ENCODE peak calls at places on chromosomes 16 and 17, in four cellular contexts. One of them, this sample, is unnamed.

GRCh38 chr17:38564869-38565268 is 40.9 kb downstream of the SRCIN1 start:
- DNase-seq in H1: no peak
- DNase-seq in H9: peak
- DNase-seq in IMR-90: no peak
- DNase-seq in this sample: peak

GRCh38 chr17:10616502-10617119 is 40.5 kb downstream of the MYH3 start:
- DNase-seq in H9: peak
- DNase-seq in IMR-90: peak
- DNase-seq in H1: peak
- DNase-seq in this sample: peak

GRCh38 chr16:8936421-8936820 is 27.3 kb downstream of the USP7 start:
- DNase-seq in IMR-90: peak
- DNase-seq in H1: no peak
- DNase-seq in H9: peak
- DNase-seq in this sample: peak

GRCh38 chr16:10188236-10188635 is 6.0 kb upstream of the GRIN2A start:
- DNase-seq in IMR-90: no peak
- DNase-seq in H1: no peak
- DNase-seq in H9: no peak
- DNase-seq in this sample: no peak

GRCh38 chr16:56108724-56109123 is 82.6 kb upstream of the GNAO1 start:
- DNase-seq in H9: no peak
- DNase-seq in IMR-90: no peak
- DNase-seq in H1: no peak
- DNase-seq in this sample: peak

GRCh38 chr17:48375356-48375755 is 54.7 kb downstream of the SKAP1 start:
- DNase-seq in H1: no peak
- DNase-seq in IMR-90: peak
- DNase-seq in H9: no peak
- DNase-seq in this sample: no peak

GRCh38 chr16:71933913-71934696 is 38.8 kb downstream of the IST1 start:
- DNase-seq in H9: no peak
- DNase-seq in IMR-90: peak
- DNase-seq in H1: no peak
- DNase-seq in this sample: no peak

GRCh38 chr17:6422654-6423241 is 12.2 kb downstream of the AIPL1 start:
- DNase-seq in H1: no peak
- DNase-seq in IMR-90: no peak
- DNase-seq in H9: peak
- DNase-seq in this sample: peak

GRCh38 chr16:51938861-51939260 is 608.1 kb downstream of the TOX3 start:
- DNase-seq in H1: no peak
- DNase-seq in H9: no peak
- DNase-seq in IMR-90: no peak
- DNase-seq in this sample: no peak

GRCh38 chr17:46873941-46874645 is 22.7 kb downstream of the WNT9B start:
- DNase-seq in IMR-90: no peak
- DNase-seq in H1: no peak
- DNase-seq in H9: no peak
- DNase-seq in this sample: no peak

GRCh38 chr16:10617662-10618420 is 37.4 kb upstream of the EMP2 start:
- DNase-seq in IMR-90: no peak
- DNase-seq in H9: no peak
- DNase-seq in H1: no peak
- DNase-seq in this sample: no peak

GRCh38 chr17:58641937-58642336 is 49.9 kb downstream of the TEX14 start:
- DNase-seq in IMR-90: no peak
- DNase-seq in H1: no peak
- DNase-seq in H9: no peak
- DNase-seq in this sample: no peak

GRCh38 chr16:1175566-1176279 is 22.8 kb downstream of the CACNA1H start:
- DNase-seq in IMR-90: peak
- DNase-seq in H1: no peak
- DNase-seq in H9: no peak
- DNase-seq in this sample: no peak

GRCh38 chr17:74842146-74842598 is 17.5 kb downstream of the GRIN2C start:
- DNase-seq in H1: no peak
- DNase-seq in IMR-90: no peak
- DNase-seq in H9: no peak
- DNase-seq in this sample: no peak

GRCh38 chr16:72270531-72270930 is 98.6 kb upstream of the PMFBP1 start:
- DNase-seq in IMR-90: no peak
- DNase-seq in H1: no peak
- DNase-seq in H9: no peak
- DNase-seq in this sample: no peak

GRCh38 chr16:76970087-76970744 is 220.8 kb upstream of the MON1B start:
- DNase-seq in H1: no peak
- DNase-seq in IMR-90: no peak
- DNase-seq in H9: no peak
- DNase-seq in this sample: peak

GRCh38 chr16:15509593-15510520 is 75.5 kb downstream of the BMERB1 start:
- DNase-seq in H1: peak
- DNase-seq in IMR-90: peak
- DNase-seq in H9: no peak
- DNase-seq in this sample: peak

GRCh38 chr17:31722251-31723056 is 136.6 kb downstream of the COPRS start:
- DNase-seq in IMR-90: peak
- DNase-seq in H1: peak
- DNase-seq in H9: no peak
- DNase-seq in this sample: no peak

GRCh38 chr16:67396775-67397450 is 3.6 kb upstream of the TPPP3 start:
- DNase-seq in IMR-90: no peak
- DNase-seq in H1: no peak
- DNase-seq in H9: no peak
- DNase-seq in this sample: no peak

GRCh38 chr17:57899822-57900221 is 50.0 kb upstream of the MRPS23 start:
- DNase-seq in H9: no peak
- DNase-seq in H1: no peak
- DNase-seq in IMR-90: no peak
- DNase-seq in this sample: no peak

GRCh38 chr16:51150894-51151320 is at the start of gene SALL1:
- DNase-seq in H9: no peak
- DNase-seq in IMR-90: no peak
- DNase-seq in H1: peak
- DNase-seq in this sample: no peak

GRCh38 chr16:28193530-28194423 is 18.0 kb downstream of the XPO6 start:
- DNase-seq in H1: no peak
- DNase-seq in IMR-90: peak
- DNase-seq in H9: no peak
- DNase-seq in this sample: peak

GRCh38 chr17:54900457-54901229 is at the start of gene TOM1L1:
- DNase-seq in IMR-90: peak
- DNase-seq in H1: peak
- DNase-seq in H9: peak
- DNase-seq in this sample: peak

GRCh38 chr17:38877130-38877851 is 7.4 kb downstream of the LASP1 start:
- DNase-seq in IMR-90: no peak
- DNase-seq in H1: no peak
- DNase-seq in H9: peak
- DNase-seq in this sample: peak

GRCh38 chr17:81911277-81911961 is at the start of gene PCYT2:
- DNase-seq in H1: peak
- DNase-seq in IMR-90: peak
- DNase-seq in H9: peak
- DNase-seq in this sample: peak

GRCh38 chr16:73124097-73124652 is 76.2 kb upstream of the ZFHX3 start:
- DNase-seq in H9: no peak
- DNase-seq in IMR-90: peak
- DNase-seq in H1: no peak
- DNase-seq in this sample: peak

GRCh38 chr16:15899538-15900100 is 11.2 kb upstream of the CEP20 start:
- DNase-seq in H9: peak
- DNase-seq in IMR-90: peak
- DNase-seq in H1: no peak
- DNase-seq in this sample: peak

GRCh38 chr16:23147666-23148065 is 1.6 kb downstream of the USP31 start:
- DNase-seq in IMR-90: no peak
- DNase-seq in H1: no peak
- DNase-seq in H9: no peak
- DNase-seq in this sample: no peak

GRCh38 chr17:41340934-41341861 is 9.4 kb downstream of the KRT33A start:
- DNase-seq in IMR-90: no peak
- DNase-seq in H1: no peak
- DNase-seq in H9: no peak
- DNase-seq in this sample: no peak

GRCh38 chr17:61128671-61129115 is 270.9 kb upstream of the TBX2 start:
- DNase-seq in H9: no peak
- DNase-seq in IMR-90: peak
- DNase-seq in H1: no peak
- DNase-seq in this sample: no peak

GRCh38 chr16:53695070-53695469 is 8.6 kb downstream of the RPGRIP1L start:
- DNase-seq in IMR-90: peak
- DNase-seq in H1: no peak
- DNase-seq in H9: no peak
- DNase-seq in this sample: no peak

GRCh38 chr17:69880591-69881112 is 194.4 kb upstream of the KCNJ16 start:
- DNase-seq in IMR-90: no peak
- DNase-seq in H9: no peak
- DNase-seq in H1: no peak
- DNase-seq in this sample: no peak

GRCh38 chr16:85068746-85069145 is 41.2 kb downstream of the KIAA0513 start:
- DNase-seq in H1: no peak
- DNase-seq in H9: no peak
- DNase-seq in IMR-90: peak
- DNase-seq in this sample: no peak

GRCh38 chr16:11835309-11835708 is 16.0 kb downstream of the RSL1D1 start:
- DNase-seq in IMR-90: no peak
- DNase-seq in H9: no peak
- DNase-seq in H1: no peak
- DNase-seq in this sample: no peak
- H3K4ac ChIP-seq in IMR-90: no peak
- H3K4ac ChIP-seq in H9: no peak
- H3K4ac ChIP-seq in H1: no peak
- H3K4ac ChIP-seq in this sample: no peak

DNA sequence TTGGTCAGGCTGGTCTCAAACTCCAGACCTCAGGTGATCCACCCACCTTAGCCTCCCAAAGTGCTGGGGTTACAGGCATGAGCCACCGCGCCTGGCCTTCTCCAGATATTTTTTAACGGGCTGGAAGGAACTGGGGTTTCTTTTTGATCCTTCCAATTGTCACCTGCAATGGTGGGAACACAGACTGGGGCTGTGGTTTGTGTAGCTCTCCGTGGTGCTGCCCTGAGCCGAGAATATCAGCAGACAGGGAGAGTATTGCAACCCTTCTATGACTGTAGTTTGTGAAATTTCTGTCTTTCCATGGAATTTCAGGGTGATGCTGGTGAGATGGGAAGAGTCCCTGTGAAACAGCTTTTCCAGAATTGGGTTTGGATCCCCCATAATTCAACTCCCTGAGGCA is 263.5 kb downstream of the ENGASE start:
- DNase-seq in IMR-90: no peak
- DNase-seq in H1: no peak
- DNase-seq in H9: no peak
- DNase-seq in this sample: peak
- H4K5ac ChIP-seq in IMR-90: no peak
- H4K5ac ChIP-seq in H1: no peak
- H4K5ac ChIP-seq in H9: no peak
- H4K5ac ChIP-seq in this sample: no peak

GRCh38 chr17:16380640-16381495 is at the start of gene UBB:
- DNase-seq in H9: peak
- DNase-seq in H1: peak
- DNase-seq in IMR-90: peak
- DNase-seq in this sample: peak
- H4K8ac ChIP-seq in H9: no peak
- H4K8ac ChIP-seq in H1: peak
- H4K8ac ChIP-seq in IMR-90: peak
- H4K8ac ChIP-seq in this sample: no peak

GRCh38 chr17:80780381-80781187 is 211.1 kb upstream of the CHMP6 start:
- DNase-seq in IMR-90: peak
- DNase-seq in H9: no peak
- DNase-seq in H1: no peak
- DNase-seq in this sample: no peak
- H3K4ac ChIP-seq in IMR-90: peak
- H3K4ac ChIP-seq in H9: no peak
- H3K4ac ChIP-seq in H1: no peak
- H3K4ac ChIP-seq in this sample: no peak

DNA sequence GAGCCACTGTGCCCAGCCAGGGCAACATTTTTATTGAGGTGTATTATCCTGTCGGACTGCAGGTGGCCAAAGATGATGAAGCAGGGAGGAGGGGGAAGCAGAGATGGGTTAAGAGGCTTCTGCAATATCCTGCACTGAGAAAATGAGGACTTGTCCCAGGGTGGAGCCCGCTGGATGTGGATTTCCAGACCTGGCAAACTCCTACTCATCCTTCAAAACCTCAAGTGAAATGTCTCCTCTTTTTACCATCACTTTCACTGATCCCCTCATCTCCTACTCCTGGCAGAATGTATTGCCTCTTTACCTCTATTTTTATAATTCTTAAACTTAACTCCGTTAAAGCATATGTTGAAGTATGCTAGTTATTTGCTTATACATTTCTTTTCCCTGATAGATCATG is 60.9 kb downstream of the MGAT5B start:
- DNase-seq in H1: no peak
- DNase-seq in IMR-90: no peak
- DNase-seq in H9: no peak
- DNase-seq in this sample: no peak
- H4K5ac ChIP-seq in H1: no peak
- H4K5ac ChIP-seq in IMR-90: no peak
- H4K5ac ChIP-seq in H9: no peak
- H4K5ac ChIP-seq in this sample: no peak

DNA sequence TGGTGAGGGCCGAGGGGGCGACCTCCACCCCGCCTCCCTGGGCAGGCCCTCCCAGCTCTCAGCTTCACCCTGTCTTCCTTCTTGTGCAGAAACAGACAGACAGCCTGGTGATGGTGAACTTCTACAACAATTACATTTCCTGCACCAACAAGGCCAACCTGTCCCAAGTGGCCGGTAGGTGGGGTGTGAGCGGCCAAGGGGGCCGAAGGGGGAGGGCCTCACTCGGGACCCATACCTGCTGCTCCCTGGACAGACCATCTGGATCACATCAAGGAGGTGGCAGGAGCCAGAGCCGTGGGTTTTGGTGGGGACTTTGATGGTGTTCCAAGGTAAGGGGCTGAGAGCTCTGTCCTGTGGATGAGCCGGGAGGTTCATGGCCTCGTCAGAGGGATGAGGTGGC is 20.1 kb downstream of the CHMP1A start:
- DNase-seq in H1: no peak
- DNase-seq in IMR-90: no peak
- DNase-seq in H9: no peak
- DNase-seq in this sample: no peak
- H4K8ac ChIP-seq in H1: no peak
- H4K8ac ChIP-seq in IMR-90: no peak
- H4K8ac ChIP-seq in H9: no peak
- H4K8ac ChIP-seq in this sample: no peak

This sample was measured in mesendoderm.